ENCODE peak calls at places on chromosomes 16 and 17, in seven cellular contexts. R is GM06990; G is activated T-helper 1 cell treated with Interleukin-2 at 50 U/mL for 16 hours; C is RPMI8226; N is stimulated activated CD4-positive, alpha-beta T cell treated with anti-CD3 and anti-CD28 coated beads, TNF-alpha, amount 100 ng/mL, for 24 hours; Z is CD8-positive, alpha-beta T cell; Y is fibroblast of lung. V is an unnamed sample.

GRCh38 chr17:31522284-31522931 is 130.9 kb downstream of the RAB11FIP4 start:
- DNase-seq in R (no peak), G (no peak), C (no peak), N (no peak), Z (no peak), Y (no peak), V (no peak)

GRCh38 chr16:78628526-78628925 is 529.1 kb downstream of the WWOX start:
- DNase-seq in R (no peak), G (no peak), C (no peak), N (no peak), Z (no peak), Y (peak; percentile 50), V (no peak)

GRCh38 chr17:28675980-28676379 is 14.0 kb downstream of the SUPT6H start:
- DNase-seq in R (no peak), G (no peak), C (peak; percentile 26), N (no peak), Z (no peak), Y (no peak), V (no peak)

GRCh38 chr17:40158438-40158837 is 18.1 kb downstream of the CASC3 start:
- DNase-seq in R (no peak), G (no peak), C (no peak), N (no peak), Z (no peak), Y (no peak), V (no peak)

GRCh38 chr16:4477966-4478365 is 1.8 kb downstream of the HMOX2 start:
- DNase-seq in R (no peak), G (no peak), C (peak; percentile 12), N (no peak), Z (no peak), Y (peak; percentile 49), V (no peak)

GRCh38 chr17:44216173-44216572 is 3.3 kb downstream of the UBTF start:
- DNase-seq in R (no peak), G (peak; percentile 29), C (peak; percentile 53), N (no peak), Z (peak; percentile 28), Y (no peak), V (peak; percentile 67)

GRCh38 chr16:1536601-1537000 is 3.1 kb downstream of the TMEM204 start:
- DNase-seq in R (no peak), G (no peak), C (no peak), N (no peak), Z (no peak), Y (no peak), V (no peak)

GRCh38 chr17:51305182-51305581 is 44.8 kb downstream of the UTP18 start:
- DNase-seq in R (no peak), G (no peak), C (no peak), N (no peak), Z (no peak), Y (no peak), V (no peak)

GRCh38 chr17:32875904-32876413 is 965 bp downstream of the MYO1D start:
- DNase-seq in R (no peak), G (no peak), C (peak; percentile 17), N (no peak), Z (no peak), Y (peak; percentile 36), V (no peak)

GRCh38 chr17:81039854-81040758 is 5.2 kb downstream of the BAIAP2 start:
- DNase-seq in R (no peak), G (no peak), C (no peak), N (no peak), Z (no peak), Y (peak; percentile 39), V (no peak)

V was measured in GM12864.